ENCODE peak calls at places on chromosomes 13 and 19, in four cellular contexts. T, D, E and W are unnamed samples. For H3K4me1, the result is how much of the 10 kb centered on the place peaks cover.

GRCh38 chr19:55076321-55076720 is 652 bp downstream of the EPS8L1 start:
- DNase-seq in T (no peak), D (no peak), E (no peak), W (no peak)

GRCh38 chr13:65932587-65933239 is 1297.4 kb downstream of the PCDH9 start:
- DNase-seq in T (no peak), D (no peak), E (no peak), W (no peak)

GRCh38 chr19:6459356-6460098 is at the start of gene SLC25A23:
- DNase-seq in T (peak), D (peak), E (peak), W (peak)

GRCh38 chr19:42577016-42577415 is 17.7 kb downstream of the CEACAM8 start:
- DNase-seq in T (no peak), D (no peak), E (no peak), W (no peak)

GRCh38 chr19:40600086-40600917 is 867 bp upstream of the LTBP4 start:
- DNase-seq in T (peak), D (peak), E (no peak), W (no peak)

GRCh38 chr19:12884926-12885748 is 1.9 kb downstream of the KLF1 start:
- DNase-seq in T (peak), D (peak), E (peak), W (peak)

GRCh38 chr13:93529961-93530360 is 303.4 kb downstream of the GPC6 start:
- DNase-seq in T (no peak), D (no peak), E (no peak), W (no peak)

GRCh38 chr13:110045919-110046318 is 259.5 kb upstream of the IRS2 start:
- DNase-seq in T (no peak), D (no peak), E (no peak), W (no peak)

GRCh38 chr13:76848596-76848995 is 37.6 kb downstream of the KCTD12 start:
- DNase-seq in T (no peak), D (peak), E (peak), W (no peak)

GRCh38 chr19:28940751-28941500 is 272.0 kb downstream of the UQCRFS1 start:
- DNase-seq in T (no peak), D (no peak), E (no peak), W (no peak)

GRCh38 chr13:28313579-28313978 is 175.2 kb downstream of the PAN3 start:
- DNase-seq in T (no peak), D (no peak), E (no peak), W (no peak)

GRCh38 chr13:71714802-71715375 is 152.1 kb downstream of the DACH1 start:
- DNase-seq in T (no peak), D (no peak), E (no peak), W (no peak)

GRCh38 chr19:54014920-54015560 is 23.6 kb downstream of the CACNG6 start:
- DNase-seq in T (no peak), D (no peak), E (no peak), W (no peak)

GRCh38 chr13:59996461-59996860 is 167.3 kb downstream of the DIAPH3 start:
- DNase-seq in T (no peak), D (no peak), E (no peak), W (no peak)

GRCh38 chr13:63396746-63397145 is 1981.1 kb upstream of the PCDH20 start:
- DNase-seq in T (no peak), D (no peak), E (no peak), W (no peak)

GRCh38 chr13:98143601-98144500 is 957 bp downstream of the FARP1 start:
- DNase-seq in T (peak), D (peak), E (peak), W (no peak)

GRCh38 chr19:39500543-39500942 is 1.8 kb downstream of the DLL3 start:
- DNase-seq in T (no peak), D (no peak), E (no peak), W (no peak)

GRCh38 chr19:49142866-49143335 is 12.3 kb downstream of the HRC start:
- DNase-seq in T (peak), D (peak), E (peak), W (peak)

GRCh38 chr19:8208119-8208709 is 956 bp upstream of the CERS4 start:
- DNase-seq in T (no peak), D (peak), E (no peak), W (no peak)

GRCh38 chr13:51793570-51794273 is 10.2 kb downstream of the DHRS12 start:
- DNase-seq in T (no peak), D (no peak), E (no peak), W (no peak)

GRCh38 chr19:38658462-38659306 is 11.2 kb downstream of the ACTN4 start:
- DNase-seq in T (peak), D (no peak), E (peak), W (no peak)

GRCh38 chr19:54364775-54365257 is at the start of gene LAIR1:
- DNase-seq in T (no peak), D (no peak), E (peak), W (peak)

GRCh38 chr13:98761126-98761978 is 8.9 kb upstream of the SLC15A1 start:
- DNase-seq in T (no peak), D (no peak), E (no peak), W (no peak)

GRCh38 chr19:18982669-18983068 is 41.7 kb upstream of the HOMER3 start:
- DNase-seq in T (no peak), D (no peak), E (no peak), W (no peak)

GRCh38 chr19:48553676-48554384 is 1.9 kb downstream of the SULT2B1 start:
- DNase-seq in T (no peak), D (no peak), E (no peak), W (no peak)

GRCh38 chr13:34430294-34430693 is 511.8 kb upstream of the NBEA start:
- DNase-seq in T (no peak), D (no peak), E (no peak), W (no peak)

DNA sequence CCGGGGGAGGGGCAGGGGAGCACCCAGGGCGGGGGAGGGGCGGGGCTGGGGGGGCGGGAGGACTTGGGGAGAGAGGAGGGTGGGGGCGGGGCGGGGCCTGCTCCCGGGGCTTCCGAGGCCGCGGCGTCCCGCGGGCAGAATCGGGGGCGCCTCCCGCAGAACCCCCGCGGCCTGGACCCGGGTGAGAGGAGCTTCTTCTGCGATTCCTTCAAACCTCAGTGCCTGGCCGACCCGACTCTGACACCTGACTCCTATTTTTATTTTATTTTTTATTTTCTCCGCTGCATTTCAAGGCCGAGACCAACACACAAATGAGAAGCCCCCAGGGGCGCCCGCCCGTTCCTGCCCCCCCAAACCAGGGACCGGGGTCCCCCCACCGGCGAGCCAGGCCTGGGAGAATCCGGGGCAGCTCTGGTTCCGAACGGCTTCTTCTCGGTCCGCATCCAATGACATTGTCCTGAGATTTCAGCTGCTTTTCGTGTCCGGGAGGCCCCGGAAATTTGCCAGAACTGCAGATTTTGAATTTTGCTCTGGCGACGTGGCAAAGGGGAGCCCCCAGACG is 522 bp upstream of the GRTP1 start:
- DNase-seq in T (no peak), D (no peak), E (no peak), W (no peak)
- H3K4me3 ChIP-seq in T (peak), D (peak), E (peak), W (no peak)

GRCh38 chr13:26117620-26118019 is 65.8 kb upstream of the SHISA2 start:
- DNase-seq in T (no peak), D (no peak), E (no peak), W (no peak)

GRCh38 chr13:26111797-26112196 is 60.0 kb upstream of the SHISA2 start:
- DNase-seq in T (peak), D (no peak), E (no peak), W (no peak)

GRCh38 chr13:26112843-26113242 is 61.0 kb upstream of the SHISA2 start:
- DNase-seq in T (no peak), D (no peak), E (no peak), W (no peak)
- TF ChIP-seq CTCF in T (no peak), D (no peak), E (no peak), W (no peak)

GRCh38 chr19:50796128-50796633 is 6.0 kb downstream of the ACP4 start:
- DNase-seq in T (no peak), D (no peak), E (no peak), W (no peak)
- H3K4me1 ChIP-seq in T (under half), D (under half), E (under half), W (under half)

GRCh38 chr19:4638330-4638729 is 986 bp upstream of the TNFAIP8L1 start:
- DNase-seq in T (peak), D (peak), E (peak), W (no peak)

GRCh38 chr19:4640247-4641000 is 1.1 kb downstream of the TNFAIP8L1 start:
- DNase-seq in T (no peak), D (no peak), E (no peak), W (no peak)

GRCh38 chr19:4639531-4640246 is 373 bp downstream of the TNFAIP8L1 start:
- DNase-seq in T (peak), D (no peak), E (no peak), W (no peak)

GRCh38 chr19:4641132-4641531 is 1.8 kb downstream of the TNFAIP8L1 start:
- DNase-seq in T (no peak), D (no peak), E (no peak), W (no peak)

GRCh38 chr19:4638828-4639530 is at the start of gene TNFAIP8L1:
- DNase-seq in T (peak), D (peak), E (peak), W (peak)
- H3K4me3 ChIP-seq in T (peak), D (peak), E (peak), W (peak)

GRCh38 chr19:43625918-43626579 is 6.6 kb upstream of the ZNF428 start:
- DNase-seq in T (no peak), D (no peak), E (no peak), W (no peak)
- TF ChIP-seq CTCF in T (no peak), D (no peak), E (no peak), W (no peak)

GRCh38 chr19:16198363-16198636 is 589 bp downstream of the AP1M1 start:
- DNase-seq in T (no peak), D (no peak), E (no peak), W (no peak)

GRCh38 chr19:16199275-16199932 is 1.7 kb downstream of the AP1M1 start:
- DNase-seq in T (no peak), D (no peak), E (no peak), W (no peak)

GRCh38 chr19:16200038-16200775 is 2.5 kb downstream of the AP1M1 start:
- DNase-seq in T (no peak), D (no peak), E (peak), W (no peak)

GRCh38 chr19:16197188-16197621 is 506 bp upstream of the AP1M1 start:
- DNase-seq in T (no peak), D (no peak), E (no peak), W (no peak)

DNA sequence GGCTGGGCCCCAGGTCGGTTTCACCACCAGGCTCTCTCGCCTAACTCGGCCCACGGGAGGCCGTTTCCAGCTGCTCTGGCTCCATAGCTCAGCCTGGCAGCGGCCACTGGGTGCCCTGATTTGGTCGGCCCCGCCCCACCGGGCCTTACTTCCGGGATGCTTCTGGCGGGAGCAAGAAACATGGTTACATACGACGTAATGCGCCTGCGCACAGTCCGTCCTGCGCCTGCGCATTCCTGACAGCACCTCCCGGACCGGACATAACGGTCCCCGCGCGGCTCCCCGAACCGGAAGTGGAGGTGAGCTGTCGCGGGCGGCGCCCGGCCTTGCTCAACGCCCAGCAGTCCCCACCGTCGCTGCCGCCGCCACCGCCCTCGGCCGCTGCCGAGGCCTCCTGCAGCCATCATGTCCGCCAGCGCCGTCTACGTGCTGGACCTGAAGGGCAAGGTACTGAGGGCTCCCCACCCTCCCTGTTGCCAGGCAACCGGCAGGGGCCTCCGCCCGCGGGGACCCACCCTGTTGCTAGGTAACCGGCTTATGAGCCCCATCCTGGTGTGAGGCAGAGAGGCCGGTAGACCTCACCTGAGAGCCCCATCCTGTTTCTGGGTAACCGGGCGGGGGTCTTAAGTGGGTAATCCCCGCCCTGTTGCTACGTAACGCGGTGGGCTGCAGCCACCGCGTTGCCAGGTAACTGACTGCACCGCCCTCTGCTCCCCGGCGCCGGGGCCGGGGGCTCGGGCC is at the start of gene AP1M1:
- DNase-seq in T (peak), D (peak), E (peak), W (peak)
- H3K4me1 ChIP-seq in T (under half), D (under half), E (under half), W (half or more)

DNA sequence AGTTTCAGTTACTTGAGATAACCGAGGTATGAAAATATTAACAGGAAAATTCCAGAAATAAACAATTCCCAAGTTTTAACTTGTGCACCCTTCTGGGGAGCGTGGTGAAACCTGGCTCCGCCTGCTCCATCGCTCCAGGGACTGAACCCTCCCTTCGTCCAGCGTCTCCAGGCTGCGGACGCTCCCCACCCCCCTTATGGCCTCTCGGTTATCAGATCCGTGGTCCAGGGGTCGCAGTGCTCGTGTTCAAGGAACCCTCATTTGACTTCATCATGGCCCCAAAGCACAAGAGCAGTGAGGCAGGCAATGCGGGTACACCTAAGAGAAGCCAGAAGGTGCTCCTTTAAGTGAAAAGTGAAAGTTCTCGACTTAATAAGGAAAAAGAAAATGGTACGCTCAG is 71.1 kb downstream of the ATP11A start:
- DNase-seq in T (no peak), D (no peak), E (no peak), W (no peak)
- H3K4me3 ChIP-seq in T (peak), D (peak), E (no peak), W (no peak)